ENCODE peak calls at places on chromosome 5, in ten cellular contexts. D is colonic mucosa; Y is Karpas-422; A is CD8-positive, alpha-beta memory T cell; G is CD8-positive, alpha-beta T cell; U is astrocyte; K is NB4; F is cardiac fibroblast; E is bronchial epithelial cell; M is stomach. H is an unnamed sample.

GRCh38 chr5:55037046-55037771 is 13.2 kb downstream of the GZMK start:
- DNase-seq in D (no peak), Y (no peak), A (peak), G (peak), U (no peak), K (no peak), F (peak), E (no peak), M (no peak), H (peak)

GRCh38 chr5:134119720-134120119 is 5.2 kb downstream of the TCF7 start:
- DNase-seq in D (no peak), Y (no peak), A (no peak), G (peak), U (no peak), K (no peak), F (no peak), E (no peak), M (no peak), H (no peak)

GRCh38 chr5:143349127-143349526 is 54.4 kb downstream of the NR3C1 start:
- DNase-seq in D (no peak), Y (no peak), A (no peak), G (no peak), U (no peak), K (no peak), F (peak), E (peak), M (no peak), H (no peak)

GRCh38 chr5:132426525-132427138 is 57.1 kb downstream of the SLC22A5 start:
- DNase-seq in D (peak), Y (peak), A (peak), G (peak), U (peak), K (peak), F (peak), E (peak), M (peak), H (peak)

GRCh38 chr5:90658620-90659019 is 100.0 kb downstream of the ADGRV1 start:
- DNase-seq in D (no peak), Y (no peak), A (no peak), G (no peak), U (no peak), K (no peak), F (no peak), E (no peak), M (no peak), H (no peak)

GRCh38 chr5:172171118-172171775 is 16.8 kb downstream of the STK10 start:
- DNase-seq in D (no peak), Y (no peak), A (no peak), G (no peak), U (no peak), K (no peak), F (no peak), E (no peak), M (no peak), H (no peak)

GRCh38 chr5:17118631-17119030 is 98.8 kb upstream of the BASP1 start:
- DNase-seq in D (peak), Y (no peak), A (no peak), G (no peak), U (peak), K (peak), F (peak), E (peak), M (peak), H (no peak)

GRCh38 chr5:180433029-180433416 is 61.2 kb upstream of the CNOT6 start:
- DNase-seq in D (no peak), Y (no peak), A (no peak), G (no peak), U (no peak), K (no peak), F (no peak), E (no peak), M (no peak), H (no peak)

GRCh38 chr5:132497488-132497997 is 7.0 kb upstream of the IRF1 start:
- DNase-seq in D (peak), Y (no peak), A (no peak), G (peak), U (peak), K (no peak), F (peak), E (peak), M (peak), H (no peak)

GRCh38 chr5:175418252-175418651 is 25.7 kb downstream of the DRD1 start:
- DNase-seq in D (no peak), Y (no peak), A (no peak), G (no peak), U (peak), K (no peak), F (no peak), E (peak), M (no peak), H (no peak)

GRCh38 chr5:39757121-39757520 is 332.3 kb upstream of the DAB2 start:
- DNase-seq in D (no peak), Y (no peak), A (no peak), G (no peak), U (peak), K (no peak), F (peak), E (no peak), M (no peak), H (no peak)

GRCh38 chr5:14967166-14967565 is 95.6 kb upstream of the ANKH start:
- DNase-seq in D (no peak), Y (no peak), A (no peak), G (no peak), U (no peak), K (no peak), F (no peak), E (no peak), M (no peak), H (no peak)

GRCh38 chr5:60630836-60631235 is 69.1 kb downstream of the DEPDC1B start:
- DNase-seq in D (no peak), Y (no peak), A (no peak), G (no peak), U (no peak), K (no peak), F (no peak), E (no peak), M (no peak), H (no peak)

GRCh38 chr5:158640581-158640980 is 459.1 kb downstream of the EBF1 start:
- DNase-seq in D (no peak), Y (no peak), A (no peak), G (no peak), U (peak), K (peak), F (peak), E (peak), M (no peak), H (no peak)

GRCh38 chr5:33854733-33855151 is 37.0 kb downstream of the ADAMTS12 start:
- DNase-seq in D (no peak), Y (no peak), A (no peak), G (no peak), U (peak), K (no peak), F (peak), E (no peak), M (no peak), H (no peak)

GRCh38 chr5:121691478-121691877 is 160.2 kb upstream of the FTMT start:
- DNase-seq in D (no peak), Y (no peak), A (no peak), G (no peak), U (no peak), K (peak), F (peak), E (no peak), M (peak), H (no peak)

GRCh38 chr5:92800360-92800759 is 780.7 kb downstream of the NR2F1-AS1 start:
- DNase-seq in D (no peak), Y (no peak), A (no peak), G (no peak), U (peak), K (no peak), F (peak), E (no peak), M (no peak), H (no peak)

GRCh38 chr5:157456301-157456700 is 3.7 kb upstream of the NIPAL4 start:
- DNase-seq in D (no peak), Y (no peak), A (no peak), G (peak), U (no peak), K (no peak), F (no peak), E (no peak), M (no peak), H (no peak)
- H3K4me3 ChIP-seq in D (no peak), Y (no peak), A (no peak), G (no peak), U (no peak), K (no peak), F (no peak), E (no peak), M (no peak), H (no peak)

GRCh38 chr5:160165137-160166068 is 46.2 kb upstream of the PWWP2A start:
- DNase-seq in D (peak), Y (no peak), A (no peak), G (no peak), U (peak), K (no peak), F (peak), E (peak), M (peak), H (no peak)

GRCh38 chr5:160158087-160158486 is 38.8 kb upstream of the PWWP2A start:
- DNase-seq in D (no peak), Y (peak), A (no peak), G (no peak), U (no peak), K (peak), F (no peak), E (no peak), M (no peak), H (no peak)

GRCh38 chr5:160159991-160160826 is 41.0 kb upstream of the PWWP2A start:
- DNase-seq in D (no peak), Y (no peak), A (no peak), G (no peak), U (peak), K (no peak), F (no peak), E (no peak), M (peak), H (no peak)

GRCh38 chr5:160162910-160163309 is 43.7 kb upstream of the PWWP2A start:
- DNase-seq in D (no peak), Y (no peak), A (no peak), G (no peak), U (no peak), K (no peak), F (no peak), E (no peak), M (no peak), H (no peak)

GRCh38 chr5:160161626-160162025 is 42.4 kb upstream of the PWWP2A start:
- DNase-seq in D (no peak), Y (no peak), A (no peak), G (no peak), U (no peak), K (no peak), F (no peak), E (no peak), M (peak), H (no peak)
- H3K4me3 ChIP-seq in D (no peak), Y (no peak), A (no peak), G (no peak), U (no peak), K (no peak), F (no peak), E (no peak), M (no peak), H (no peak)

GRCh38 chr5:24644757-24645156 is at the start of gene CDH10:
- DNase-seq in D (no peak), Y (no peak), A (no peak), G (no peak), U (peak), K (no peak), F (peak), E (peak), M (no peak), H (no peak)
- H3K4me3 ChIP-seq in D (no peak), Y (no peak), A (no peak), G (no peak), U (peak), K (no peak), F (peak), E (no peak), M (no peak), H (no peak)

GRCh38 chr5:164009628-164010027 is 504.2 kb downstream of the MAT2B start:
- DNase-seq in D (no peak), Y (no peak), A (no peak), G (no peak), U (no peak), K (no peak), F (no peak), E (no peak), M (no peak), H (no peak)
- H3K4me3 ChIP-seq in D (no peak), Y (no peak), A (no peak), G (no peak), U (no peak), K (no peak), F (no peak), E (no peak), M (no peak), H (no peak)

GRCh38 chr5:36607114-36607561 is 732 bp downstream of the SLC1A3 start:
- DNase-seq in D (no peak), Y (no peak), A (no peak), G (no peak), U (peak), K (peak), F (peak), E (peak), M (no peak), H (no peak)
- H3K4me3 ChIP-seq in D (peak), Y (peak), A (no peak), G (no peak), U (peak), K (peak), F (peak), E (peak), M (peak), H (no peak)

GRCh38 chr5:151222054-151222768 is 1.7 kb downstream of the CCDC69 start:
- DNase-seq in D (no peak), Y (peak), A (no peak), G (no peak), U (no peak), K (no peak), F (no peak), E (no peak), M (no peak), H (no peak)

GRCh38 chr5:151218177-151218576 is 5.7 kb downstream of the CCDC69 start:
- DNase-seq in D (no peak), Y (no peak), A (no peak), G (no peak), U (no peak), K (no peak), F (no peak), E (no peak), M (no peak), H (no peak)

GRCh38 chr5:151219138-151219537 is 4.8 kb downstream of the CCDC69 start:
- DNase-seq in D (no peak), Y (no peak), A (no peak), G (no peak), U (no peak), K (no peak), F (no peak), E (no peak), M (no peak), H (no peak)

GRCh38 chr5:151221574-151221973 is 2.3 kb downstream of the CCDC69 start:
- DNase-seq in D (no peak), Y (no peak), A (no peak), G (no peak), U (peak), K (no peak), F (peak), E (peak), M (no peak), H (no peak)

DNA sequence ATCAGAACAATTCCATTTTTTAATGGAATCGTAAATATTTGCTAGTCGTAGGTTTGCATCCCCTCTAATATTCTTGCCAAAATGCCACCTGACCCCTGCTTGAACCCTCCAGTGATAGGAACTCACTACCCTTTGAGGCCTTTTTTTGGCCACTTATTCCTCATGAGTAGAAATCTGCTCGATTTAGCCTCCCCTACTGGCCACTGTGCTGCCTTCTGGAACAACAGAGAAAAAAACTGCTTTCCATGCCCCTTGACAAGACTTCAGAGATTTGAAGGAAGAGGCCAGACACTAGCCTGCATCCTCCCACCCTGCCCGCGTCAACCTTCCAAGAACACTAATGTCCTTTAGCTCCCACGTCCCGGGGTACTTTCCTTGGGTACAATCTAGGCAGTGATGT is 4.1 kb downstream of the CCDC69 start:
- DNase-seq in D (no peak), Y (peak), A (no peak), G (no peak), U (no peak), K (no peak), F (no peak), E (no peak), M (no peak), H (no peak)
- H3K4me3 ChIP-seq in D (no peak), Y (peak), A (no peak), G (peak), U (no peak), K (no peak), F (no peak), E (no peak), M (no peak), H (no peak)

DNA sequence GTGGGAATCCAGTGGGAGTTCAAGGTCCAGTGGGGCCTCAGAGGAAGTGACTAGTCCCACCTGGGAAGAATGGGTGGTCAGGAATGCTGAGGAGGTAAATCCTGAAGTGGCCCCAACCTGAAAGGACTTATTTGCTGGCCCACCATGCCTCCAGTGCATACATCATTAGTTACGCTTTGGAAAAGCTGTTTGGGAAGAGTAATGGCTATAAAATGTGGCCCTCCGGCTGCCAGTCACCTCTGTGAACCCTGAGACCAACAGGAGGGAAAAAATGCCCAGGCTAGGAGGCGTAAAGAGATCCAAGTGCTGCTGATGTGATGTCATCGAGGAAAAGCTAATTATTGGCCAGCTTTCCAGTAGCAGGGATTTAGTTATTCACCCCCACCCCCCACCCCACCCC is 2.7 kb upstream of the SLC26A2 start:
- DNase-seq in D (no peak), Y (no peak), A (no peak), G (no peak), U (peak), K (no peak), F (no peak), E (no peak), M (no peak), H (no peak)
- H3K4me3 ChIP-seq in D (no peak), Y (no peak), A (no peak), G (no peak), U (no peak), K (no peak), F (no peak), E (no peak), M (no peak), H (no peak)

DNA sequence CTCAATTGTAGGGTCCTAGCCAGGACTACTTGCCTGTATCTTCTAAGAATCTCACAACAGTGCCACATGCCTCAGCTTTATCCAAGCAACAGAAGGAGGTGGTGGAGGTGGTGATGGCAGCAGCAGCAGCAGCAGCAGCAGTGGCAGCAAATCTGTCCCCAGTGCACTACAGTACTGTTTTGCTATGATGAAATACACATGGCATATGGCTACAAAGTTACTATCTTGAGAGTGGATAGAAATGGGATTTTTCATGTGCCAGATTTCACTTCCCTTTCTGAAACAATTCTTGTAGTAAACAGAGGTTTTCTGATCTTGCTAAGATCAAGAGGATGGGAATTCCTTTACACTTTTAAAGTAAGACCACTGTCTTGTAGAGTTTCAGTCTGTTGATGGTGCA is 8.1 kb upstream of the CYSTM1 start:
- DNase-seq in D (no peak), Y (no peak), A (no peak), G (no peak), U (no peak), K (no peak), F (no peak), E (no peak), M (no peak), H (no peak)
- H3K4me3 ChIP-seq in D (no peak), Y (no peak), A (no peak), G (no peak), U (no peak), K (no peak), F (no peak), E (no peak), M (no peak), H (no peak)